ENCODE peak calls at places on chromosomes 5 and 9, in five cellular contexts. D is keratinocyte, B is type B pancreatic cell, N is RWPE2, T is choroid plexus epithelial cell. R is an unnamed sample.

GRCh38 chr5:91022518-91022917 is 360.6 kb downstream of the ARRDC3 start:
- DNase-seq in B (no peak), T (no peak), D (no peak), N (no peak), R (no peak)

GRCh38 chr5:93294184-93294583 is 286.8 kb downstream of the NR2F1-AS1 start:
- DNase-seq in B (no peak), T (peak), D (peak), N (no peak), R (peak)

GRCh38 chr9:22084336-22085035 is 75.4 kb upstream of the CDKN2B start:
- DNase-seq in T (peak), B (no peak), N (no peak), D (no peak), R (no peak)

GRCh38 chr9:105834404-105834803 is 140.1 kb downstream of the TMEM38B start:
- DNase-seq in B (no peak), T (no peak), D (no peak), N (no peak), R (no peak)

GRCh38 chr5:14879985-14880589 is 8.5 kb upstream of the ANKH start:
- DNase-seq in D (no peak), N (no peak), T (peak), B (no peak), R (peak)

GRCh38 chr5:33212900-33213299 is 227.9 kb upstream of the TARS1 start:
- DNase-seq in N (no peak), T (no peak), D (no peak), B (no peak), R (no peak)

GRCh38 chr9:34675048-34675714 is 12.7 kb upstream of the CCL27 start:
- DNase-seq in N (no peak), B (no peak), D (no peak), T (peak), R (peak)

GRCh38 chr5:31122998-31123950 is 70.2 kb upstream of the CDH6 start:
- DNase-seq in T (peak), N (no peak), B (no peak), D (no peak), R (no peak)

GRCh38 chr5:10304932-10305331 is 2.8 kb downstream of the CMBL start:
- DNase-seq in T (no peak), D (no peak), B (no peak), N (no peak), R (no peak)

GRCh38 chr9:4226331-4227250 is 73.3 kb downstream of the GLIS3 start:
- DNase-seq in N (no peak), T (no peak), B (no peak), D (no peak), R (no peak)

GRCh38 chr9:134820901-134821300 is 59.7 kb upstream of the FCN2 start:
- DNase-seq in D (no peak), N (no peak), T (no peak), B (no peak), R (no peak)

GRCh38 chr9:127546125-127546832 is 65.8 kb upstream of the STXBP1 start:
- DNase-seq in B (no peak), D (no peak), N (no peak), T (no peak), R (no peak)

GRCh38 chr9:94950733-94951590 is 224.5 kb downstream of the AOPEP start:
- DNase-seq in N (no peak), D (no peak), T (peak), B (no peak), R (peak)

GRCh38 chr5:80957031-80957761 is 3.0 kb upstream of the RASGRF2 start:
- DNase-seq in T (peak), D (no peak), B (no peak), N (no peak), R (peak)

GRCh38 chr5:137791803-137792202 is 37.6 kb upstream of the HNRNPA0 start:
- DNase-seq in D (no peak), T (no peak), B (no peak), N (no peak), R (no peak)

GRCh38 chr5:157388148-157388547 is 71.9 kb upstream of the NIPAL4 start:
- DNase-seq in B (no peak), N (no peak), D (no peak), T (peak), R (no peak)

GRCh38 chr9:96025995-96026572 is 150.6 kb downstream of the ERCC6L2 start:
- DNase-seq in B (no peak), T (no peak), D (no peak), N (no peak), R (no peak)

GRCh38 chr9:133792721-133793470 is 54.7 kb upstream of the SARDH start:
- DNase-seq in N (no peak), B (no peak), D (no peak), T (peak), R (peak)

GRCh38 chr5:345404-346195 is 24.1 kb downstream of the AHRR start:
- DNase-seq in T (peak), N (no peak), B (no peak), D (no peak), R (no peak)

GRCh38 chr5:126938461-126938860 is 91.9 kb downstream of the MARCHF3 start:
- DNase-seq in N (no peak), B (no peak), T (peak), D (no peak), R (peak)

GRCh38 chr5:98769006-98769255 is 4.5 kb upstream of the RGMB start:
- DNase-seq in B (peak), N (no peak), T (no peak), D (no peak), R (peak)

GRCh38 chr9:93473411-93473810 is 20.0 kb upstream of the FAM120AOS start:
- DNase-seq in N (no peak), T (peak), B (no peak), D (no peak), R (peak)

GRCh38 chr5:78594946-78595921 is 53.3 kb downstream of the LHFPL2 start:
- DNase-seq in N (peak), D (no peak), B (no peak), T (peak), R (peak)

GRCh38 chr5:79932510-79933504 is 58.3 kb downstream of the MTX3 start:
- DNase-seq in B (no peak), D (no peak), N (no peak), T (no peak), R (no peak)

GRCh38 chr5:168976311-168976893 is 324.5 kb downstream of the SLIT3 start:
- DNase-seq in D (no peak), N (no peak), B (no peak), T (no peak), R (no peak)

DNA sequence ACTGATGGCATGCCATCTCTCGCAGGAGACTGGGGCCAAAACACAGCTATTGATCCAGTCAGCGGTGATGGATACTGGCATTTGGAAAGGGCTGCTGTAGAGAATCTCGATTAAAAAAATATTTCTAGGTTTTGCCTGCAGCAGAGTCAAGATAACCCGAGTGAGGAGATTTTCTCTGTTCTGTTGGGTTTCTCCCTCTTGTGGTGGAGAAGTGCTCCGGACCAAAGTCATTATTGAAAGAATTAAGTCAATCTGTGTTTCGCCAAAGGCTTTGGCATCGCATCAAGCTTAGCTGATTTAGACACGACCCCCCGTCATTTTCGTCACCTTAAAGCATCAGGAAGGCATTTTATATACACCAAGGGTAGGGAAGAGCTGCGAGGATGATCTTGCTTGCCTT is 97.2 kb upstream of the IRX2 start:
- DNase-seq in B (no peak), N (no peak), T (no peak), D (no peak), R (peak)
- TF ChIP-seq CTCF in B (peak), N (peak), T (no peak), D (peak), R (peak)

GRCh38 chr9:122356627-122357026 is 14.2 kb upstream of the PTGS1 start:
- DNase-seq in T (no peak), B (no peak), N (no peak), D (no peak), R (no peak)
- TF ChIP-seq CTCF in T (peak), B (peak), N (no peak), D (peak), R (no peak)

GRCh38 chr5:35367534-35367933 is 137.2 kb upstream of the PRLR start:
- DNase-seq in T (no peak), N (no peak), B (no peak), D (no peak), R (no peak)

GRCh38 chr5:35371971-35372426 is 141.7 kb upstream of the PRLR start:
- DNase-seq in D (no peak), N (no peak), B (no peak), T (no peak), R (peak)

GRCh38 chr5:35373196-35373696 is 143.0 kb upstream of the PRLR start:
- DNase-seq in N (no peak), T (no peak), D (no peak), B (no peak), R (no peak)

GRCh38 chr5:35372482-35372881 is 142.2 kb upstream of the PRLR start:
- DNase-seq in T (no peak), N (no peak), D (no peak), B (no peak), R (no peak)

GRCh38 chr5:35369965-35370790 is 139.9 kb upstream of the PRLR start:
- DNase-seq in D (no peak), T (peak), N (no peak), B (no peak), R (no peak)
- TF ChIP-seq CTCF in D (no peak), T (no peak), N (no peak), B (no peak), R (no peak)

GRCh38 chr9:108776920-108777650 is 78.7 kb downstream of the ACTL7B start:
- DNase-seq in T (peak), B (no peak), D (no peak), N (no peak), R (peak)
- TF ChIP-seq CTCF in T (peak), B (peak), D (peak), N (peak), R (no peak)

GRCh38 chr9:131419716-131420115 is 25.8 kb downstream of the PRRC2B start:
- DNase-seq in D (no peak), T (no peak), B (no peak), N (no peak), R (no peak)

GRCh38 chr9:131421691-131422090 is 27.8 kb downstream of the PRRC2B start:
- DNase-seq in D (no peak), N (no peak), T (no peak), B (no peak), R (no peak)

GRCh38 chr9:131420913-131421312 is 27.0 kb downstream of the PRRC2B start:
- DNase-seq in T (peak), B (no peak), N (no peak), D (no peak), R (peak)

GRCh38 chr9:131423171-131423581 is 29.3 kb downstream of the PRRC2B start:
- DNase-seq in D (peak), T (peak), B (no peak), N (peak), R (peak)

DNA sequence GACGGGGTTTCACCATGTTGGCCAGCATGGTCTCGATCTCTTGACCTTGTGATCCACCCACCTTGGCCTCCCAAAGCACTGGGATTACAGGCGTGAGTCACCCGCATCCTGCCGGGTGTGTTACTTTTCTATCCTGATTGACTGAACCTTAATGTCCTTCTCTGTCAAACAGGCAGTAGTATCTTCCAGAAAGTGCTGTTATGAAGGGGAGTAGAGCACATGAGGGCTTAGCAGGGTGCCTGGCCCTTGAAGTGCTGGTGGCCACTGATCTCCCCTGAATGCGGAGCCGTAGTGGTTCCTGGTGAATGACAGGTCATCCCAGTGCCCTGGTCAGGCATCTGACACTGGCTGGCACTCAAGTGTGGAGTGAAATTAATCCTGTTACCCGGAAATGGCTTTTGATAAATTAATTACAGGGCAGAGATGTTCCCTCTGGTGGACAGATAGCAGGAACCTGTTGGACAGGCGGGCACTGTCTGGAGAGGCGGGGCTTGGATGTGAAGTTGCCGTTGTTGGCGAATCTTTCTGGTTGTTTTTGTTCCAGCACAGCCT is 28.4 kb downstream of the PRRC2B start:
- DNase-seq in D (no peak), N (no peak), B (no peak), T (peak), R (peak)
- TF ChIP-seq CTCF in D (peak), N (peak), B (no peak), T (peak), R (peak)

DNA sequence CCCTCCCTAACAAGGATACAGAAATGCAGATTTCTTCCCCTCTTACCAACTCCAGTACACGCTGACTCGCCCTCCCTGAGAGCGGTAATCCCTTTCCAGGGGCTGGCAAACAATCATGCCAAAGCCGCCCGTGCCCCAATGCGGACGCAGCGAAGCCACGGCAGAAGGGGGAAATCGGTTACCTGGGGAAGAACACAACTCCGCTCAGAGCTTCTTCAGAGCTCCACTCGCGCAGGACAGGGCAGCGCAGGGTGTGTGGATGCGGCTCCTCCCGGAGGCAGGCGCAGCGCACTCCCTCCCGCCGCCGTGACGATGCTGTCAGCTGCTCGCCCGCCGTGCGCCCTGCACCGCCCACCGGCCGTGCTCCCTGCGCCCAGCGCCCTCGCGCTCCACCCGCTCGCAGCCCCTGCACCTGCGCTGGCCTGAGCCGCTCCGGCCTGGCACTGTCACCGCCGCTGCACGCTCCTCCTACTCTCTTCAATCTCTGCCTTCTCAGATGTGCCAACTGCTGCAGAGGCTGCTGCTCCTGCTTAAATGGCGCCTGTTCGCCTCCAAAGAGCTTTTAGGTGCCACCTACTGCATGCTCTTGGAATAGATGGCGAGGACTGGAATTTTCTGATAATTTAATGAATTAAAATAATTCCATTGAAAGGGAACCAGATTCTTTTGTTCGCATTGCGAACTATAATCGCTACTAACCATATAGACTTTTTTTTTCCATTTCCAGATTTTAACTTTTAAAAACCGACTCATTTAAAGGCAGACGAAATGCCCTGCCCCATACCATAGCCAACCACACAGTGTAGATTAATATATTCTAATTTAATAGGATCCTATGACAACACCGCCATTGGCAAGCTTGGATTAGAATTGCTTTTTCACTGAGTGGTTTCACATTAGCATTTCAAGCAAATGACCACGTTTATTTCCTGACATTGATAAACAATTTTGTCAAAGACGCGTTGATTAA is at the start of gene DIRAS2:
- DNase-seq in T (peak), D (no peak), B (peak), N (no peak), R (peak)
- TF ChIP-seq CTCF in T (peak), D (peak), B (peak), N (peak), R (peak)

GRCh38 chr5:180526265-180526664 is 32.1 kb downstream of the CNOT6 start:
- DNase-seq in N (no peak), D (no peak), T (no peak), B (no peak), R (no peak)

GRCh38 chr5:180527659-180528058 is 33.5 kb downstream of the CNOT6 start:
- DNase-seq in T (no peak), B (no peak), D (no peak), N (no peak), R (no peak)

GRCh38 chr5:180523629-180524466 is 29.7 kb downstream of the CNOT6 start:
- DNase-seq in B (no peak), D (no peak), T (peak), N (no peak), R (no peak)

GRCh38 chr5:180522350-180522749 is 28.2 kb downstream of the CNOT6 start:
- DNase-seq in N (no peak), T (no peak), B (no peak), D (no peak), R (no peak)

GRCh38 chr5:180525363-180525762 is 31.2 kb downstream of the CNOT6 start:
- DNase-seq in D (no peak), N (no peak), T (no peak), B (no peak), R (no peak)
- TF ChIP-seq CTCF in D (no peak), N (peak), T (no peak), B (no peak), R (no peak)

DNA sequence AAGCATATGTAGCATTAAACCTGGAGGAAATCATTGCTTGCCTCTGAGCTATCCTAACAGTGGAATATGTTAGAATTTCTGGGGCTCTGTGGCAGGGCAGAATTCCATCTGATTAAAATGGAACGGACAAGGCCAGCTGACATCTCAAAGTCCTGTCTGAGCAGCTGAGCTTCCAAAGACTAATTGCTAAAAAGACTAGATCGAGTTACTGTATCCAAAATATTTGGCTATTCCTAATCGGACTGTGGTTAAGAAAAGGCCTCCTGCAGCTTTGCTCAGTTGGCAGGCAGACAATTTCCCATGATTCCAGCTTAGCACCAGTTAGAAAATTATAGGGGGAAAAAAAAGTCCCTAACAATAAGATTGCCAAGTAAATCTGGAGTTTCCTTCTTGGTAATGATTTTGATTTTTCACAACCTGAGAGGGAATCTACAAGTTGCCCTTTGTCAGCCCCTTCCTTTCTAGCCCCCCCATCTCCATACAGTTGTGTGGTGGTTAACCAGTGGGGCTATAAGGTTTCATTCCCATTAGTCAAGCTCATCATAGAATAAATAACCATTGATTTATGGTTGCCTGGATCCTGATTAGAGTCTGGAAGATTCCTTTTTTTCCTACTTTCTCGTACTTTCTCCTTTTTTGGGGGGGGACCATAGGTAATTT is 26.4 kb downstream of the PTGR1 start:
- DNase-seq in D (no peak), B (no peak), N (no peak), T (peak), R (no peak)
- TF ChIP-seq CTCF in D (no peak), B (no peak), N (no peak), T (no peak), R (no peak)

DNA sequence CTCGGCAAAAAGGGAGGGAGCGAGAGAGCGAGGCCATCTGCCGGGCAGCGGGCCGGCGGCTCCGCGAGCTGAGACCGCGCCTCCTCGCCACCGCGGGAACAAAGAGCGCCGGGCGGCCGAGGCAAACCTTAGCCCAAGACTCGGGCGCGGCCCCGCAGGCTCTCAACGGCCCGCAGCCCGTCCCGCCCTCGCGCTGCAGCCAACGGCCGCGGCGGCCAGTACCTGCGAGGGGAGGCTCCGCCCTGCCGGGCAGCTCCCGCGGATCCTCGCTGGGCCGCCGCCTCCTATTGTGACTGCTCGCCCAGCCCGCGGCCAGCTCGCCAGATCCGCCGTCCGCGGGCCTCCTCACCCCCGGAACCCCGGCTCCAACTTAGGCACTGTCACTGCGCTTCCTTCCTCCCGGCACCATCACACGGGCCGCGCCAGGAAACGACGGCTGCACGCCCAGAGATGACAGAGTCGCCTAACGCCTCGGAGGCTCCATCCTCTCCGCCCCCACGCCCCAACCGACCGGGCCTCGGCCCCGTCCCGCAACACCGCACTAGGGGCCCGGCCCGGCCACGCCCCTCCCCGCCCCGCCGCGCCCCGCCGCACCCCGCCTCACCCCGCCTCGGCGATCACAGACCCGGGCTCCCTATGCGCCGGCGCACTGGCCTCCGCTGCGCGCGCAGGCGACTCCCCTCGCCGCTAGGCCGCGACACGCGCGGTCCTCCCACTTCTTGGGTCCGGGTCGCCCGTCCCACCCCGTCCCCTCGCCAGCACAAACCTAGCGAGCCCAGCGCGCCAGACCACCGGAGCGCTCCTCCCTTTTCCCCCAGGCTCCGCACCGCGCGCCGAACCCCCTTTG is 486 bp upstream of the RNF38 start:
- DNase-seq in N (peak), T (peak), D (no peak), B (peak), R (peak)
- TF ChIP-seq CTCF in N (no peak), T (no peak), D (no peak), B (peak), R (no peak)

GRCh38 chr9:72332351-72332750 is 32.7 kb downstream of the ZFAND5 start:
- DNase-seq in B (no peak), D (no peak), N (no peak), T (no peak), R (no peak)

GRCh38 chr9:72334658-72335337 is 30.2 kb downstream of the ZFAND5 start:
- DNase-seq in T (no peak), B (no peak), D (no peak), N (no peak), R (no peak)

GRCh38 chr9:72337286-72337685 is 27.7 kb downstream of the ZFAND5 start:
- DNase-seq in T (no peak), N (no peak), D (no peak), B (no peak), R (no peak)

GRCh38 chr9:72338631-72339030 is 26.4 kb downstream of the ZFAND5 start:
- DNase-seq in N (no peak), T (no peak), B (no peak), D (no peak), R (no peak)

GRCh38 chr9:72333758-72334157 is 31.2 kb downstream of the ZFAND5 start:
- DNase-seq in B (no peak), T (no peak), N (no peak), D (no peak), R (no peak)
- TF ChIP-seq CTCF in B (no peak), T (peak), N (no peak), D (no peak), R (no peak)

R was measured in MCF 10A.